ENCODE peak calls at places on chromosomes 12 and 14, in five cellular contexts. U is mesenchymal stem cell, Z is H9, T is H1, S is neuronal stem cell. P is an unnamed sample.

GRCh38 chr12:5807090-5807414 is 138.0 kb downstream of the ANO2 start:
- DNase-seq in U (no peak), Z (no peak), T (no peak), S (no peak), P (peak)

GRCh38 chr12:48973992-48974673 is 2.6 kb upstream of the WNT10B start:
- DNase-seq in U (peak), Z (peak), T (peak), S (no peak), P (peak)

GRCh38 chr12:5254703-5255102 is 177.2 kb upstream of the NTF3 start:
- DNase-seq in U (no peak), Z (no peak), T (no peak), S (no peak), P (no peak)

GRCh38 chr12:6538420-6539275 is 4.3 kb downstream of the GAPDH start:
- DNase-seq in U (peak), Z (peak), T (no peak), S (no peak), P (peak)

GRCh38 chr14:99079061-99079727 is 192.8 kb downstream of the BCL11B start:
- DNase-seq in U (no peak), Z (peak), T (no peak), S (no peak), P (no peak)

GRCh38 chr12:68958337-68958736 is 25.4 kb upstream of the CPM start:
- DNase-seq in U (no peak), Z (no peak), T (no peak), S (no peak), P (no peak)

GRCh38 chr14:72488551-72488950 is 405.4 kb downstream of the DPF3 start:
- DNase-seq in U (no peak), Z (no peak), T (no peak), S (no peak), P (no peak)

GRCh38 chr14:102759416-102759815 is 17.8 kb upstream of the TRAF3 start:
- DNase-seq in U (no peak), Z (peak), T (no peak), S (no peak), P (no peak)

GRCh38 chr12:106118-106561 is 39.6 kb downstream of the IQSEC3 start:
- DNase-seq in U (peak), Z (peak), T (no peak), S (no peak), P (peak)

GRCh38 chr14:73237786-73238261 is 518 bp downstream of the PAPLN start:
- DNase-seq in U (no peak), Z (no peak), T (no peak), S (no peak), P (no peak)

GRCh38 chr14:104195854-104196253 is 57.5 kb downstream of the KIF26A start:
- DNase-seq in U (no peak), Z (no peak), T (no peak), S (no peak), P (no peak)

GRCh38 chr12:65824314-65824563 is at the start of gene HMGA2:
- DNase-seq in U (no peak), Z (no peak), T (peak), S (peak), P (peak)

GRCh38 chr12:84738481-84738972 is 174.1 kb downstream of the SLC6A15 start:
- DNase-seq in U (peak), Z (no peak), T (no peak), S (no peak), P (no peak)

GRCh38 chr12:53481108-53481442 is 18.2 kb downstream of the MAP3K12 start:
- DNase-seq in U (no peak), Z (no peak), T (no peak), S (no peak), P (no peak)

GRCh38 chr14:51507556-51508511 is 143.9 kb upstream of the FRMD6 start:
- DNase-seq in U (peak), Z (no peak), T (no peak), S (no peak), P (no peak)

GRCh38 chr12:51923506-51924365 is 16.4 kb downstream of the ACVRL1 start:
- DNase-seq in U (no peak), Z (peak), T (peak), S (no peak), P (peak)

GRCh38 chr14:106551265-106551664 is 1024.9 kb downstream of the TMEM121 start:
- DNase-seq in U (no peak), Z (no peak), T (no peak), S (no peak), P (no peak)

GRCh38 chr12:45989857-45990467 is 412 bp downstream of the SCAF11 start:
- DNase-seq in U (peak), Z (peak), T (peak), S (peak), P (peak)

GRCh38 chr12:1373887-1374286 is 220.5 kb downstream of the FBXL14 start:
- DNase-seq in U (no peak), Z (no peak), T (no peak), S (no peak), P (no peak)

GRCh38 chr14:55130194-55130550 is 1.1 kb downstream of the LGALS3 start:
- DNase-seq in U (peak), Z (peak), T (no peak), S (no peak), P (peak)

GRCh38 chr12:118342115-118342514 is 30.6 kb downstream of the TAOK3 start:
- DNase-seq in U (no peak), Z (no peak), T (no peak), S (no peak), P (no peak)

GRCh38 chr12:71947645-71948105 is 9.0 kb downstream of the TPH2 start:
- DNase-seq in U (peak), Z (peak), T (peak), S (peak), P (peak)

GRCh38 chr12:14694145-14694544 is 2.3 kb downstream of the GUCY2C start:
- DNase-seq in U (no peak), Z (no peak), T (no peak), S (no peak), P (no peak)

GRCh38 chr14:67416085-67416484 is 4.1 kb upstream of the PLEK2 start:
- DNase-seq in U (no peak), Z (no peak), T (no peak), S (no peak), P (no peak)

DNA sequence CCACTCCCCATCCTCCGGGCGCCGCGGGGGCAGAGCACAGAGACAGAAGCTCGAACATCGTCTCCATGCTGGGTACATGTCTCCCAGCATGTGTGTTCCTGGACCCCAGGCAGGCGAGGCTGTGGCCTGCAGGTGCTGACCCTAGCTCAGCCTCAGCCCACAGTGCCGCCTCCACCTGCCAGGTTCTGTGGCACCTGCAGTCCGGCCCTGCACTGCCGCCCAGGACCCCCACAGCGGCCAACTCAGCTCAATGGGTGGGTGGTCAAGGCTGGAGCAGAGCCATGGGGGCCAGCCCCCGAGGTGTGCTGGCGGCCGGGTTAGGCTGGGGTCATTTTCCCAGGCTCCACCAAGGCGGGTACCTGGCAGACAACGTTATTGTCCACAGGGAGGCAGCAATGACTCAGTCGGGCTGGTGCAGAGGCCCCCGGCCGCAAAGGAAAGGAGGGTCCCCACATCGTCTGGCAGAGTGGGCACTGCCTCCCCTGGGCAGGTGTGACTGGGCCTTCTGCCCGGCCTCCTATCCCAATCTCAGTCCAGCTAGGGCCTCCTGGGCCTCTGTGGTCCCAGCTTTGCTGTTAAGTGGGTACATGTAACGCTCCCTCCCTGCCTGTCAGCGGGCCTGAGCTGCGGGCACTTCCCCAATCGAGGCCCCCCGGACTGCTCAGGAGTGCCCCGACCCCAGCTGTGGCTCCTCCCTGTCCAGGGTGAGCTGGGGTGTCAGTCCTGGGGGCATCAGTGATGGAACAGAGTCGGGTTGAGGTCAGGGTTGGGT is 20.2 kb upstream of the NUDT14 start:
- DNase-seq in U (no peak), Z (no peak), T (peak), S (no peak), P (no peak)
- H3K27ac ChIP-seq in U (no peak), Z (no peak), T (no peak), S (no peak), P (no peak)

GRCh38 chr12:88810806-88811205 is 230.5 kb upstream of the KITLG start:
- DNase-seq in U (peak), Z (no peak), T (no peak), S (no peak), P (no peak)

GRCh38 chr12:88814789-88815188 is 234.5 kb upstream of the KITLG start:
- DNase-seq in U (no peak), Z (no peak), T (no peak), S (no peak), P (no peak)

GRCh38 chr12:88820012-88820411 is 239.7 kb upstream of the KITLG start:
- DNase-seq in U (no peak), Z (no peak), T (no peak), S (no peak), P (no peak)

GRCh38 chr12:88812610-88813009 is 232.3 kb upstream of the KITLG start:
- DNase-seq in U (no peak), Z (no peak), T (no peak), S (no peak), P (no peak)

DNA sequence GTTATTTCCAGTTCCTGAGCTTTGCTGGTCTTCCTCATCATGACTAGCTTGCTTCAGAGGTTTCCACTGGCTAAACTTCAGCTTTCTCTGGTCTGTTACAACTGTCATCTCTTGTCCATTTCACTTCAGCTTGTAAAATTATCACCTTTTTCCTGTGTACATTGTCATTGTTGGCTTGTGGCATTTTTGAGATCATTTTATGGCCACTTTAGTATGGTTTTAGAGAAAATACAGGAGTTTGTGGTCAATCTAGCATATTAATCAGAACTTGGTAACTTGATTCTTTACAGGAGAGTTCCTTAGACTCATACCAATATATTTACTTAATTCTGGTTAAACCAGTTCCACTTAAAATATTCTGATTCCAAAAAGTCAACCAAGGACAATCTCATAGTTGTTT is 235.9 kb upstream of the KITLG start:
- DNase-seq in U (no peak), Z (no peak), T (no peak), S (no peak), P (no peak)
- H2BK12ac ChIP-seq in U (no peak), Z (no peak), T (no peak), S (no peak), P (no peak)

GRCh38 chr12:96424601-96425000 is 24.4 kb upstream of the CDK17 start:
- DNase-seq in U (no peak), Z (no peak), T (no peak), S (no peak), P (peak)

GRCh38 chr12:96419576-96420254 is 19.5 kb upstream of the CDK17 start:
- DNase-seq in U (no peak), Z (no peak), T (no peak), S (no peak), P (no peak)

GRCh38 chr12:96420255-96420930 is 20.2 kb upstream of the CDK17 start:
- DNase-seq in U (no peak), Z (no peak), T (no peak), S (no peak), P (peak)

GRCh38 chr12:96422192-96422591 is 22.0 kb upstream of the CDK17 start:
- DNase-seq in U (no peak), Z (no peak), T (no peak), S (no peak), P (no peak)

GRCh38 chr12:96421014-96421413 is 20.8 kb upstream of the CDK17 start:
- DNase-seq in U (no peak), Z (no peak), T (no peak), S (no peak), P (no peak)
- H3K27ac ChIP-seq in U (no peak), Z (no peak), T (no peak), S (no peak), P (no peak)

DNA sequence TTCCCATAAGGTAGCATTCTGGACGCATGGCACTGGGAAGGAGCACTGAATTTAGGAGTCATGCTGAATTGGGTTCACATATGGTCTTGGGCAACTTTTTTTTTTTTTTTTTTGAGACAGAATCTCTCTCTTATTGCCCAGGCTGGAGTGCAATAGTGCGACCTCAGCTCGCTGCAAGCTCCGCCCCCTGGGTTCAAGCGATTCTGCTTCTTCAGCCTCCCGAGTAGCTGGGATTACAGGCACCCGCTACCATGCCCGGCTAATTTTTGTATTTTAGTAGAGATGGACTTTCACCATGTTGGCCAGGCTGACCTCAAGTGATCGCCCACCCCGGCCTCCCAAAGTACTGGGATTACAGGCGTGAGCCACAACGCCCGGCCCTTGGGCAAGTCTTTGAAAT is 13.3 kb downstream of the DIP2B start:
- DNase-seq in U (no peak), Z (no peak), T (no peak), S (no peak), P (no peak)
- H2BK12ac ChIP-seq in U (no peak), Z (no peak), T (no peak), S (no peak), P (no peak)

GRCh38 chr12:59230334-59230733 is 310.0 kb upstream of the LRIG3 start:
- DNase-seq in U (no peak), Z (no peak), T (no peak), S (no peak), P (no peak)

GRCh38 chr12:59239993-59240392 is 319.7 kb upstream of the LRIG3 start:
- DNase-seq in U (no peak), Z (no peak), T (no peak), S (no peak), P (no peak)

DNA sequence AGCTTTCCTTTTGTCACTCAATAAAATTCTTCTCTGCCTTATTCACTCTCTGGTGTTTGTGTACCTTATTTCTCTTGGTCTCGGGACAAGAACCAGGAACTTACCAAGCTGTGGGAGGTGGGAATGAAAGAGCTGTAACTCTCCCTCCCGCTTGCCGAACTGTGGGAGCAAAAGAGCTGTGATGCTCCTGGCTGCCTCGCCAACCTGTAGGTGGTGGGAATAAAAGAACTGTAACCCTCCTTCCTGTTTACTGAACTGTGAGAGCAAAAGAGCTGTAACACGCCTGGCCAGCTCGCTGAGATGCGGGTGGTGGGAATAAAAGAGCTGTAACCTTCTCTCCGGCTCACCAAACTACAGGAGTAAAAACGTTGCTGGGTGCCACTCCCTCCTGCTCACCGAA is 314.1 kb upstream of the LRIG3 start:
- DNase-seq in U (no peak), Z (peak), T (no peak), S (no peak), P (no peak)
- H3K27ac ChIP-seq in U (no peak), Z (no peak), T (no peak), S (no peak), P (no peak)

DNA sequence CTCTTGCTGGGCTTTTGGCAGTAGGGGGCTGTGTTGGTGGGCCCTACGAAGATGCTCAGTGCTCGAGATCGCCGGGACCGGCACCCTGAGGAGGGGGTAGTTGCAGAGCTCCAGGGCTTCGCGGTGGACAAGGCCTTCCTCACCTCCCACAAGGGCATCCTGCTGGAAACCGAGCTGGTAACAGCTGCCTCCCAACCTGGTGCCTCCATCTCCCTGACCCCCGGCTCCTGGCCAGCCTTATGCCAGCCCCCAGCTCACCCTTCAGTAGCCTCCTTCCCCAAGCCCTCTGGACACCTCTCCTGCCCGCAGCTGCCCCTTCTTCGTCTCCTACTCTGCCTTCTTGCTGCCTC is 330 bp downstream of the CMTM5 start:
- DNase-seq in U (no peak), Z (no peak), T (no peak), S (no peak), P (no peak)
- H2BK12ac ChIP-seq in U (no peak), Z (no peak), T (no peak), S (no peak), P (no peak)

GRCh38 chr12:93176610-93177126 is 201.1 kb upstream of the NUDT4 start:
- DNase-seq in U (peak), Z (no peak), T (no peak), S (no peak), P (no peak)

GRCh38 chr12:93174048-93174447 is 203.7 kb upstream of the NUDT4 start:
- DNase-seq in U (peak), Z (no peak), T (no peak), S (no peak), P (no peak)

GRCh38 chr12:93174473-93174872 is 203.3 kb upstream of the NUDT4 start:
- DNase-seq in U (no peak), Z (no peak), T (no peak), S (no peak), P (no peak)

GRCh38 chr12:93177208-93178153 is 200.2 kb upstream of the NUDT4 start:
- DNase-seq in U (peak), Z (no peak), T (no peak), S (no peak), P (no peak)

DNA sequence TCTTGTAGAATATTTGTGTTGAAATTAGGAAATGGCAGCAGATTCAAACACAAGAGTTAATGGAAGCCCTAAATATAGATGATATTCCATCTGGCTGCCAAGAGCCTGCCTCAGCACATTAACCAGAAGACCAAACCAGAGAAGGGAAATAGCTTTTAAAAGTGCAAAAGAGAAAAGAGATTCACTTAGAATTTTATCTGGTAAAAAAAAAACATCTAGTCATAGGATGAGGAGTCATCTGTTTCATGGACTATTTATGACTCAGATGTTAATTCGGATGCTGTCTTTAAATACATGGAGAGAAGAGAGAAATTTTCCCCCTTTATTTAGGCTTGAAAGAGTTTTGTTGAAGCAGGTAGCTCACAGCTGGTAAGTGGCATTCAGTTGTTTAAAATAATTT is 201.6 kb upstream of the NUDT4 start:
- DNase-seq in U (peak), Z (no peak), T (no peak), S (no peak), P (no peak)
- H3K27ac ChIP-seq in U (no peak), Z (no peak), T (no peak), S (no peak), P (no peak)